ENCODE peak calls at places on chromosomes 16 and 17, in nine cellular contexts. P, Y, H, V, X, Q, A, O and M are unnamed samples.

GRCh38 chr16:17354121-17354750 is 116.5 kb downstream of the XYLT1 start:
- DNase-seq in P (no peak), Y (no peak), H (no peak), V (no peak), X (no peak), Q (no peak), A (no peak), O (no peak), M (no peak)

GRCh38 chr16:80277182-80277581 is 263.6 kb upstream of the DYNLRB2 start:
- DNase-seq in P (no peak), Y (no peak), H (no peak), V (no peak), X (no peak), Q (no peak), A (no peak), O (peak), M (no peak)

GRCh38 chr16:21116148-21116693 is 34.4 kb downstream of the DNAH3 start:
- DNase-seq in P (peak), Y (no peak), H (peak), V (no peak), X (peak), Q (no peak), A (no peak), O (peak), M (peak)

GRCh38 chr17:61720016-61720795 is 129.2 kb upstream of the NACA2 start:
- DNase-seq in P (no peak), Y (no peak), H (peak), V (no peak), X (peak), Q (no peak), A (no peak), O (no peak), M (no peak)

GRCh38 chr16:81451753-81452680 is 7.4 kb downstream of the CMIP start:
- DNase-seq in P (no peak), Y (peak), H (peak), V (no peak), X (no peak), Q (peak), A (no peak), O (no peak), M (no peak)

GRCh38 chr16:11632455-11632921 is 35.8 kb upstream of the SNN start:
- DNase-seq in P (no peak), Y (no peak), H (peak), V (peak), X (peak), Q (peak), A (peak), O (no peak), M (no peak)

GRCh38 chr16:77452243-77452642 is 17.4 kb upstream of the ADAMTS18 start:
- DNase-seq in P (no peak), Y (no peak), H (no peak), V (no peak), X (no peak), Q (no peak), A (no peak), O (no peak), M (no peak)

GRCh38 chr16:22633794-22634193 is 123.1 kb downstream of the NPIPB5 start:
- DNase-seq in P (no peak), Y (no peak), H (no peak), V (no peak), X (no peak), Q (no peak), A (no peak), O (no peak), M (no peak)

GRCh38 chr16:89273741-89274472 is 56.4 kb downstream of the ZNF778 start:
- DNase-seq in P (no peak), Y (no peak), H (no peak), V (no peak), X (no peak), Q (peak), A (no peak), O (no peak), M (no peak)

GRCh38 chr17:73952136-73952497 is 251.4 kb upstream of the RPL38 start:
- DNase-seq in P (no peak), Y (no peak), H (peak), V (no peak), X (no peak), Q (no peak), A (no peak), O (no peak), M (no peak)

GRCh38 chr16:56408379-56409098 is 16.8 kb downstream of the AMFR start:
- DNase-seq in P (no peak), Y (no peak), H (no peak), V (no peak), X (no peak), Q (no peak), A (no peak), O (no peak), M (no peak)

GRCh38 chr16:11484691-11485258 is 101.9 kb downstream of the LITAF start:
- DNase-seq in P (no peak), Y (no peak), H (peak), V (no peak), X (peak), Q (no peak), A (peak), O (no peak), M (no peak)

GRCh38 chr16:86044241-86044671 is 145.3 kb downstream of the IRF8 start:
- DNase-seq in P (peak), Y (peak), H (peak), V (peak), X (peak), Q (peak), A (peak), O (peak), M (peak)

GRCh38 chr16:477758-478157 is 49.8 kb upstream of the CAPN15 start:
- DNase-seq in P (no peak), Y (no peak), H (no peak), V (no peak), X (no peak), Q (no peak), A (no peak), O (peak), M (no peak)

GRCh38 chr16:87086575-87086974 is 230.6 kb downstream of the C16orf95 start:
- DNase-seq in P (no peak), Y (no peak), H (peak), V (peak), X (peak), Q (no peak), A (no peak), O (no peak), M (no peak)